ENCODE peak calls at places on chromosome 7, in five cellular contexts. X is neural progenitor cell, U is heart left ventricle, P is testis, M is right lobe of liver. Z is an unnamed sample.

GRCh38 chr7:37732880-37733279 is 49.3 kb downstream of the GPR141 start:
- DNase-seq in X (no peak), U (no peak), P (no peak), M (no peak), Z (no peak)

GRCh38 chr7:2894118-2894940 is 50.2 kb upstream of the GNA12 start:
- DNase-seq in X (no peak), U (no peak), P (no peak), M (no peak), Z (no peak)

GRCh38 chr7:156764016-156764669 is 123.6 kb downstream of the RNF32 start:
- DNase-seq in X (peak; percentile 75), U (peak; percentile 64), P (peak; percentile 86), M (peak; percentile 80), Z (peak; percentile 59)

GRCh38 chr7:130145424-130146106 is 59.6 kb downstream of the TMEM209 start:
- DNase-seq in X (no peak), U (no peak), P (no peak), M (no peak), Z (no peak)

GRCh38 chr7:23020742-23021401 is 6.9 kb upstream of the HYCC1 start:
- DNase-seq in X (no peak), U (no peak), P (no peak), M (no peak), Z (peak; percentile 76)

GRCh38 chr7:130732980-130733865 is 784 bp downstream of the KLF14 start:
- DNase-seq in X (peak; percentile 70), U (no peak), P (peak; percentile 65), M (peak; percentile 35), Z (peak; percentile 45)

GRCh38 chr7:127594490-127594889 is 954 bp downstream of the FSCN3 start:
- DNase-seq in X (no peak), U (no peak), P (no peak), M (peak; percentile 84), Z (peak; percentile 63)

GRCh38 chr7:143381427-143382125 is 431 bp downstream of the ZYX start:
- DNase-seq in X (peak; percentile 45), U (peak; percentile 80), P (peak; percentile 79), M (peak; percentile 73), Z (peak; percentile 85)

GRCh38 chr7:123537026-123537642 is 2.7 kb upstream of the IQUB start:
- DNase-seq in X (no peak), U (no peak), P (no peak), M (no peak), Z (no peak)

GRCh38 chr7:45482451-45482850 is 91.7 kb upstream of the ADCY1 start:
- DNase-seq in X (no peak), U (no peak), P (no peak), M (no peak), Z (no peak)

GRCh38 chr7:44447874-44448425 is 42.5 kb downstream of the NUDCD3 start:
- DNase-seq in X (no peak), U (no peak), P (no peak), M (no peak), Z (no peak)

GRCh38 chr7:149471289-149471953 is 10.6 kb upstream of the ZNF777 start:
- DNase-seq in X (no peak), U (no peak), P (no peak), M (no peak), Z (no peak)

GRCh38 chr7:129801882-129802281 is 150.9 kb downstream of the UBE2H start:
- DNase-seq in X (no peak), U (no peak), P (no peak), M (no peak), Z (peak; percentile 9)

GRCh38 chr7:69599879-69600764 is 1.8 kb downstream of the AUTS2 start:
- DNase-seq in X (peak; percentile 50), U (peak; percentile 11), P (no peak), M (no peak), Z (no peak)

GRCh38 chr7:41624818-41625217 is 78.1 kb downstream of the INHBA start:
- DNase-seq in X (no peak), U (no peak), P (no peak), M (no peak), Z (no peak)

GRCh38 chr7:17696422-17696821 is 243.9 kb downstream of the SNX13 start:
- DNase-seq in X (no peak), U (no peak), P (no peak), M (no peak), Z (peak; percentile 87)

GRCh38 chr7:149330914-149331567 is 69.0 kb downstream of the ZNF783 start:
- DNase-seq in X (no peak), U (no peak), P (no peak), M (no peak), Z (no peak)

GRCh38 chr7:37643876-37644275 is 39.7 kb upstream of the GPR141 start:
- DNase-seq in X (peak; percentile 52), U (no peak), P (peak; percentile 41), M (no peak), Z (no peak)

GRCh38 chr7:68321076-68321639 is 1277.1 kb upstream of the AUTS2 start:
- DNase-seq in X (peak; percentile 9), U (peak; percentile 52), P (peak; percentile 17), M (peak; percentile 28), Z (no peak)

GRCh38 chr7:74479066-74479781 is 25.5 kb downstream of the GTF2IRD1 start:
- DNase-seq in X (no peak), U (no peak), P (peak; percentile 50), M (peak; percentile 30), Z (peak; percentile 79)

GRCh38 chr7:139909379-139910050 is 80.5 kb downstream of the TBXAS1 start:
- DNase-seq in X (no peak), U (no peak), P (no peak), M (no peak), Z (no peak)

GRCh38 chr7:29086545-29086944 is 59.8 kb downstream of the CPVL start:
- DNase-seq in X (no peak), U (no peak), P (no peak), M (no peak), Z (no peak)
- H3K27me3 ChIP-seq in X (no peaks in the 10 kb centered on the region), U (no peaks in the 10 kb centered on the region), P (no peaks in the 10 kb centered on the region), M (no peaks in the 10 kb centered on the region), Z (no peaks in the 10 kb centered on the region)

GRCh38 chr7:34330308-34330707 is 327.7 kb upstream of the NPSR1 start:
- DNase-seq in X (no peak), U (no peak), P (no peak), M (no peak), Z (no peak)
- H3K4me3 ChIP-seq in X (no peak overlapping the region), U (no peak overlapping the region), P (no peak overlapping the region), M (no peak overlapping the region), Z (no peak overlapping the region)

DNA sequence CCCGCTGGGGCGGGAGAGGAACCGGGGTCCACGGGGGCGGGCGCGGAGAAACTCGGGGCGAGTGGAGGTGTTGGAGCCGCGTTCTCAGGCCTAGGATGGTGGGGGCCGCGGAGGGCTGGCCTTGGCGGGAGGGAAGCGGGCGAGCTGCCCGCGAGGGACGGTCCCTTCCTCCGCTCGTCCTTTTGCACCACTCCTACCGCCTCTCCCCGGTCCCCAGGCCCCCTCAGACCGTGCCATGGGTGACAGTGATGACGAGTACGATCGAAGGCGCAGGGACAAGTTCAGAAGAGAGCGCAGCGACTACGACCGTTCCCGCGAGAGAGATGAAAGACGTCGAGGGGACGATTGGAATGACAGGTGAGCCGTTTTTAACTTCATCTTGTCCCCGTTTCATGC is 451 bp downstream of the SRRT start:
- DNase-seq in X (peak; percentile 47), U (no peak), P (no peak), M (no peak), Z (no peak)
- H3K4me1 ChIP-seq in X (peaks cover 30% of the 10 kb centered on the region), U (peaks cover 46% of the 10 kb centered on the region), P (peaks cover 27% of the 10 kb centered on the region), M (no peaks in the 10 kb centered on the region), Z (no peaks in the 10 kb centered on the region)

DNA sequence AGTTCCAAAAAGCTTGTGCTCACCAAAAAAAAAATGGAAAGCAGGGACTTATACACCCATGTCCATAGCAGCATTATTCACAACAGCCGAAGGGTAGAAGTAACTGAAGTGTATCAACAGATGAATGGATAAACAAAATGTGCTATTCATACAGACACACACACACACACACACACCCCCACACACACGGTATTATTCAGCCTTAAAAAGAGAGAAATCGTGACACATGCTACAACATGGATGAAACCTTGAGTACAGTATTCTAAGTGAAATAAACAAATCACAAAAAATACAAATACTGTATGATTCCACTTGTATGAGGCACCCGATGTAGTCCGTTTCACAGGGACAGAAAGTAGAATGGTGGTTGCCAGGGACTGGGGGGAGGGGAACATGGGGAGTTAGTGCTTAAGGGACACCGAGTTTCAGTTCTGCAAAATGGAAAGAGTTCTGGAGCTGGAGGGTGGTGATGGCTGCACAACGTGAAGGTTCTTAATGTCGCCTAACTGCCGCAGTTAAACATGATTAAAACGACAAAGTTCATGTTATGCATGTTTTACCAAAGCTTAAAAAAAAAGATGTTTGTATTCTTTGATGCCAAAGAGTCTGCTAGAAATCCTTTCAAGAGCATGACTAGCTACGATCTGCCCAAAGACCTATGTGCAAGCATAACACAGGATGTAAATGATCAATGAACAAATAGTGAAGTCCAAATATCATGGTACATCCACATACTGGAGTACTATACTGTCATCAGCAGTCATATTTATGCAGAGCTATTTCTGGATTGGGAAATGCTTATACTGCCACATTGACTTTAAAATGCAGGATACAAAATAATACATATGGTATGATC is 7.2 kb downstream of the TNS3 start:
- DNase-seq in X (no peak), U (no peak), P (peak; percentile 31), M (peak; percentile 48), Z (no peak)
- H3K27me3 ChIP-seq in X (no peaks in the 10 kb centered on the region), U (no peaks in the 10 kb centered on the region), P (no peaks in the 10 kb centered on the region), M (no peaks in the 10 kb centered on the region), Z (no peaks in the 10 kb centered on the region)

GRCh38 chr7:90569368-90569767 is 26.8 kb upstream of the CDK14 start:
- DNase-seq in X (no peak), U (no peak), P (no peak), M (no peak), Z (no peak)
- H3K4me3 ChIP-seq in X (no peak overlapping the region), U (no peak overlapping the region), P (no peak overlapping the region), M (no peak overlapping the region), Z (no peak overlapping the region)

GRCh38 chr7:92451645-92452044 is 4.4 kb downstream of the GATAD1 start:
- DNase-seq in X (no peak), U (no peak), P (no peak), M (no peak), Z (no peak)
- H3K4me1 ChIP-seq in X (peaks cover 6% of the 10 kb centered on the region), U (peaks cover 19% of the 10 kb centered on the region), P (peaks cover 10% of the 10 kb centered on the region), M (no peaks in the 10 kb centered on the region), Z (no peaks in the 10 kb centered on the region)

DNA sequence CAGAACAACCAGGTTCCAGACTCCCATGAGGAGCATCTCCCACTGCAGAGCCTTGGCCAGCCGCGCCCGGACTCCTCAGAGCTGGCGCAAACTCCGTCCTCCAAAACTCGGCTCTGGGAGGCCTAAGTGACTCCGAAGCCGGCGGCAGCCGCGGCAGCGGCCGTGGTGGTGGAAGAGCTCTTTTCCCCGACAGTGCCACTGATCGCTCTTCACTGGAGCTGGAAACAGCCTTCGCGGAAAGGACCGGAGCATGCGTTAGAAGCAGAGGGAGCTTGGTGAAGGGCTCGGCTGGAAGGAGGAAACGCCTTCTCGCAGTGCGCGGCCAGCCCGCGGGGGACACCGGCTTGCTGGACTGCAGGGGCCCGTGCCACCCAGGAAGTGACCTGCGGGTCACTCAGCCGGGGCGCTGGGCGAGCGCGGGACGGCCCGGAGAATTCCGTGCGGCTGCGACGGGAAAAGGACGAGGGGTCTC is 5.0 kb upstream of the HOXA13 start:
- DNase-seq in X (peak; percentile 69), U (no peak), P (no peak), M (no peak), Z (peak; percentile 77)
- H3K27me3 ChIP-seq in X (peaks cover 100% of the 10 kb centered on the region), U (peaks cover 99% of the 10 kb centered on the region), P (peaks cover 5% of the 10 kb centered on the region), M (peaks cover 56% of the 10 kb centered on the region), Z (peaks cover 2% of the 10 kb centered on the region)

GRCh38 chr7:3949226-3949625 is 648.2 kb downstream of the SDK1 start:
- DNase-seq in X (no peak), U (no peak), P (no peak), M (no peak), Z (no peak)
- H3K4me3 ChIP-seq in X (no peak overlapping the region), U (no peak overlapping the region), P (no peak overlapping the region), M (no peak overlapping the region), Z (no peak overlapping the region)

GRCh38 chr7:105204953-105205352 is 183.8 kb downstream of the SRPK2 start:
- DNase-seq in X (no peak), U (no peak), P (no peak), M (no peak), Z (no peak)
- H3K4me1 ChIP-seq in X (peaks cover 13% of the 10 kb centered on the region), U (peaks cover 15% of the 10 kb centered on the region), P (peaks cover 14% of the 10 kb centered on the region), M (no peaks in the 10 kb centered on the region), Z (no peaks in the 10 kb centered on the region)

Z was measured in aorta.